ENCODE peak calls at places on chromosomes 4 and X, in nine cellular contexts. T is H7; B is activated T-helper 1 cell treated with anti-CD3 and anti-CD28 coated beads, Interleukin-12 subunit alpha, Interleukin-12 subunit beta, Interleukin-2, Interleukin-4 antibody, amounts not matched to agents 30 ng/mL and 10 ng/mL and 1 ng/mL, durations not matched to agents 14 hours and 24 hours and 36 hours; A is T follicular helper cell; O is activated naive CD4-positive, alpha-beta T cell treated with anti-CD3 and anti-CD28 coated beads, Interleukin-2, amount 10 ng/mL, durations not matched to agents 7 days and 5 days; M is Peyer's patch; Z is EL; S is DND-41; D is stimulated activated CD8-positive, alpha-beta memory T cell treated with anti-CD3 and anti-CD28 coated beads, Interleukin-7, amount 100 ng/mL, for 24 hours. P is an unnamed sample.

GRCh38 chrX:40298569-40298968 is 200.8 kb upstream of the BCOR start:
- DNase-seq in T (no peak), B (no peak), A (no peak), O (no peak), M (no peak), Z (no peak), S (no peak), D (no peak), P (no peak)

GRCh38 chrX:3815896-3816664 is 102.6 kb upstream of the PRKX start:
- DNase-seq in T (peak), B (peak), A (peak), O (peak), M (peak), Z (peak), S (peak), D (no peak), P (peak)

GRCh38 chr4:139419388-139419914 is 34.5 kb upstream of the RAB33B start:
- DNase-seq in T (no peak), B (peak), A (no peak), O (peak), M (peak), Z (peak), S (peak), D (no peak), P (no peak)

GRCh38 chr4:183790661-183791060 is 114.4 kb upstream of the STOX2 start:
- DNase-seq in T (no peak), B (no peak), A (no peak), O (no peak), M (no peak), Z (no peak), S (no peak), D (no peak), P (no peak)

GRCh38 chr4:1705732-1706131 is 6.4 kb downstream of the SLBP start:
- DNase-seq in T (no peak), B (no peak), A (no peak), O (no peak), M (no peak), Z (no peak), S (no peak), D (no peak), P (no peak)

GRCh38 chrX:115694028-115694427 is 133.1 kb downstream of the PLS3 start:
- DNase-seq in T (no peak), B (no peak), A (no peak), O (no peak), M (no peak), Z (no peak), S (no peak), D (no peak), P (no peak)

GRCh38 chr4:7462509-7462971 is 27.8 kb upstream of the PSAPL1 start:
- DNase-seq in T (peak), B (no peak), A (no peak), O (no peak), M (no peak), Z (peak), S (no peak), D (no peak), P (no peak)

GRCh38 chr4:150982557-150983233 is 32.4 kb downstream of the LRBA start:
- DNase-seq in T (no peak), B (no peak), A (no peak), O (no peak), M (no peak), Z (no peak), S (no peak), D (no peak), P (no peak)

GRCh38 chrX:15864629-15865028 is 10.0 kb upstream of the AP1S2 start:
- DNase-seq in T (no peak), B (no peak), A (no peak), O (no peak), M (no peak), Z (peak), S (no peak), D (no peak), P (no peak)

GRCh38 chrX:54294306-54294705 is 63.5 kb downstream of the WNK3 start:
- DNase-seq in T (no peak), B (no peak), A (no peak), O (no peak), M (no peak), Z (no peak), S (no peak), D (no peak), P (no peak)

GRCh38 chrX:134024686-134025377 is 39.4 kb upstream of the GPC3 start:
- DNase-seq in T (no peak), B (no peak), A (no peak), O (no peak), M (no peak), Z (no peak), S (no peak), D (no peak), P (no peak)

GRCh38 chr4:176792348-176793059 is at the start of gene VEGFC:
- DNase-seq in T (peak), B (no peak), A (no peak), O (peak), M (peak), Z (peak), S (no peak), D (no peak), P (no peak)

GRCh38 chrX:2484232-2484631 is 16.5 kb downstream of the DHRSX start:
- DNase-seq in T (no peak), B (no peak), A (no peak), O (no peak), M (no peak), Z (no peak), S (no peak), D (no peak), P (no peak)

GRCh38 chr4:95231713-95232112 is 317.1 kb downstream of the UNC5C start:
- DNase-seq in T (no peak), B (no peak), A (no peak), O (no peak), M (no peak), Z (no peak), S (no peak), D (no peak), P (no peak)

GRCh38 chrX:69555396-69556023 is 51.4 kb downstream of the NALF2 start:
- DNase-seq in T (no peak), B (no peak), A (no peak), O (no peak), M (no peak), Z (no peak), S (no peak), D (no peak), P (no peak)

GRCh38 chr4:100816646-100817045 is 298.8 kb upstream of the EMCN start:
- DNase-seq in T (no peak), B (no peak), A (no peak), O (no peak), M (no peak), Z (no peak), S (no peak), D (no peak), P (no peak)

GRCh38 chr4:176569301-176569700 is 223.4 kb downstream of the VEGFC start:
- DNase-seq in T (no peak), B (no peak), A (no peak), O (no peak), M (no peak), Z (no peak), S (no peak), D (no peak), P (no peak)

GRCh38 chrX:134688839-134689238 is 30.6 kb upstream of the PLAC1 start:
- DNase-seq in T (no peak), B (no peak), A (no peak), O (no peak), M (no peak), Z (peak), S (no peak), D (no peak), P (no peak)

GRCh38 chr4:17636696-17637351 is 22.4 kb downstream of the MED28 start:
- DNase-seq in T (peak), B (peak), A (peak), O (peak), M (peak), Z (peak), S (peak), D (peak), P (peak)

GRCh38 chr4:5893013-5893580 is at the start of gene CRMP1:
- DNase-seq in T (peak), B (no peak), A (no peak), O (no peak), M (no peak), Z (no peak), S (no peak), D (no peak), P (no peak)

GRCh38 chr4:173522874-173523395 is 7.1 kb downstream of the HAND2 start:
- DNase-seq in T (no peak), B (no peak), A (no peak), O (no peak), M (no peak), Z (no peak), S (no peak), D (no peak), P (no peak)

GRCh38 chrX:31423575-31424284 is 351.9 kb upstream of the FTHL17 start:
- DNase-seq in T (peak), B (no peak), A (no peak), O (no peak), M (no peak), Z (peak), S (peak), D (no peak), P (no peak)

GRCh38 chr4:121736735-121737351 is 28.1 kb downstream of the SMIM43 start:
- DNase-seq in T (peak), B (no peak), A (no peak), O (peak), M (no peak), Z (peak), S (peak), D (no peak), P (no peak)